ENCODE peak calls at places on chromosomes 16 and 17, in nine cellular contexts. Z, Q, K, H, U, D, N, P and R are unnamed samples. For H3K4me1, the result is how much of the 10 kb centered on the place peaks cover.

GRCh38 chr16:80751167-80751566 is 53.2 kb downstream of the CDYL2 start:
- DNase-seq in Z (no peak), Q (no peak), K (no peak), H (no peak), U (no peak), D (no peak), N (no peak), P (no peak), R (no peak)

GRCh38 chr17:718075-718474 is 3.4 kb upstream of the VPS53 start:
- DNase-seq in Z (no peak), Q (no peak), K (no peak), H (no peak), U (no peak), D (no peak), N (no peak), P (no peak), R (no peak)

GRCh38 chr17:34146440-34147043 is 108.5 kb upstream of the CCL2 start:
- DNase-seq in Z (no peak), Q (no peak), K (peak), H (peak), U (peak), D (no peak), N (no peak), P (peak), R (no peak)

GRCh38 chr17:11293480-11293879 is 52.5 kb downstream of the SHISA6 start:
- DNase-seq in Z (peak), Q (no peak), K (no peak), H (no peak), U (no peak), D (no peak), N (no peak), P (no peak), R (no peak)

GRCh38 chr16:83109736-83110135 is 483.0 kb downstream of the CDH13 start:
- DNase-seq in Z (no peak), Q (no peak), K (no peak), H (no peak), U (no peak), D (no peak), N (no peak), P (no peak), R (no peak)

GRCh38 chr16:81590714-81591537 is 146.3 kb downstream of the CMIP start:
- DNase-seq in Z (no peak), Q (no peak), K (no peak), H (no peak), U (no peak), D (no peak), N (no peak), P (no peak), R (no peak)

GRCh38 chr17:46787478-46787877 is 31.0 kb downstream of the WNT3 start:
- DNase-seq in Z (no peak), Q (no peak), K (no peak), H (no peak), U (no peak), D (no peak), N (no peak), P (no peak), R (no peak)

GRCh38 chr17:78924481-78925151 is 571 bp downstream of the TIMP2 start:
- DNase-seq in Z (no peak), Q (no peak), K (no peak), H (no peak), U (no peak), D (no peak), N (peak), P (peak), R (no peak)

GRCh38 chr16:59605706-59606105 is 871.6 kb upstream of the GOT2 start:
- DNase-seq in Z (no peak), Q (no peak), K (no peak), H (no peak), U (no peak), D (no peak), N (no peak), P (no peak), R (no peak)

GRCh38 chr17:27282054-27282501 is 11.8 kb upstream of the WSB1 start:
- DNase-seq in Z (no peak), Q (no peak), K (no peak), H (no peak), U (no peak), D (peak), N (no peak), P (no peak), R (no peak)

GRCh38 chr17:15912416-15912955 is 32.4 kb upstream of the ADORA2B start:
- DNase-seq in Z (no peak), Q (no peak), K (no peak), H (no peak), U (no peak), D (no peak), N (no peak), P (no peak), R (no peak)

GRCh38 chr16:3497771-3498170 is 2.5 kb upstream of the C16orf90 start:
- DNase-seq in Z (no peak), Q (no peak), K (no peak), H (no peak), U (no peak), D (no peak), N (no peak), P (no peak), R (no peak)

GRCh38 chr17:78737332-78737731 is 44.7 kb downstream of the CYTH1 start:
- DNase-seq in Z (no peak), Q (no peak), K (no peak), H (no peak), U (no peak), D (no peak), N (no peak), P (no peak), R (no peak)

GRCh38 chr17:14048169-14048568 is 21.1 kb upstream of the COX10 start:
- DNase-seq in Z (no peak), Q (no peak), K (no peak), H (no peak), U (peak), D (no peak), N (no peak), P (no peak), R (no peak)

GRCh38 chr16:10846213-10846998 is 27.8 kb upstream of the TVP23A start:
- DNase-seq in Z (no peak), Q (no peak), K (no peak), H (no peak), U (no peak), D (no peak), N (no peak), P (no peak), R (no peak)

GRCh38 chr17:64036198-64036922 is 15.9 kb upstream of the ICAM2 start:
- DNase-seq in Z (no peak), Q (peak), K (no peak), H (peak), U (peak), D (no peak), N (no peak), P (no peak), R (no peak)

GRCh38 chr17:29181226-29181625 is 1.0 kb upstream of the MYO18A start:
- DNase-seq in Z (no peak), Q (no peak), K (no peak), H (no peak), U (no peak), D (no peak), N (no peak), P (no peak), R (no peak)

GRCh38 chr17:57293077-57293476 is 36.8 kb downstream of the MSI2 start:
- DNase-seq in Z (no peak), Q (no peak), K (no peak), H (peak), U (no peak), D (no peak), N (no peak), P (peak), R (no peak)

GRCh38 chr17:82593590-82594087 is 54.6 kb downstream of the WDR45B start:
- DNase-seq in Z (no peak), Q (peak), K (no peak), H (no peak), U (no peak), D (no peak), N (peak), P (peak), R (no peak)

GRCh38 chr16:77652399-77652798 is 69.9 kb upstream of the NUDT7 start:
- DNase-seq in Z (no peak), Q (no peak), K (no peak), H (no peak), U (no peak), D (no peak), N (no peak), P (no peak), R (no peak)

GRCh38 chr16:2027024-2028010 is 615 bp downstream of the NHERF2 start:
- DNase-seq in Z (no peak), Q (no peak), K (no peak), H (peak), U (peak), D (no peak), N (no peak), P (no peak), R (no peak)

GRCh38 chr16:74073471-74073870 is 223.1 kb upstream of the PSMD7 start:
- DNase-seq in Z (no peak), Q (no peak), K (no peak), H (no peak), U (no peak), D (no peak), N (no peak), P (no peak), R (no peak)

GRCh38 chr17:49216482-49216881 is 6.0 kb downstream of the ABI3 start:
- DNase-seq in Z (no peak), Q (no peak), K (no peak), H (no peak), U (no peak), D (no peak), N (no peak), P (no peak), R (no peak)

GRCh38 chr17:45061606-45062205 is 589 bp downstream of the NMT1 start:
- DNase-seq in Z (no peak), Q (no peak), K (no peak), H (no peak), U (no peak), D (no peak), N (no peak), P (no peak), R (no peak)
- TF ChIP-seq POLR2A in Z (no peak), Q (no peak), K (no peak), H (no peak), U (no peak), D (no peak), N (no peak), P (no peak), R (no peak)

DNA sequence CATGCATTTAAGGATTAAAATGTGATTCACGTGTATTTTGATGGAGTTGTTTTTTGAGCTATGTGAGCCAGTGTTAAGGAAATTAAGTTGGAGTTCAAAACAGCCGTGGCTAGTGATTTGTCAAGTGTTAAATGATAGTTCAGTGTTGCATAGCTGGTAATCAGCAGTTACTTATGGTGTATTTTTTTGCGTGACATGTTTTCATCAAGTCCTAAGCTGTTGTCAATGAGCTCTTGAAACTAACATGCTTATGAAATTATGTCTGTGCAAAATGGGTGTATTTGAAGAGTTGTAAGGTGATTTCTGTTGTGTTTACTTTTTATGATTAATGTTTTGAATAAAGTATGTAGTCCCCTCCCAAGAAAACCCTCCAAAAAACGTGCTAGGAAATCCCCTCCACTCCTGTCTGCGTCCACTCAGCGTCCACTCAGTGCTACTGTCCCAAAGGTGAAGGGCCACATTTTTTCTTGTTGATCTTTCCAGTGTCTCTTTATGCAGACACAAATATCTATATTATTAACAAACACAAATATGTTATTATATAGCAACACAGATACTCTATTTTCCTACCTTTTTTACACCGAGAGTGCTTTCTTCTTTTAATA is 30.0 kb downstream of the USP10 start:
- DNase-seq in Z (no peak), Q (no peak), K (no peak), H (no peak), U (no peak), D (no peak), N (no peak), P (no peak), R (no peak)
- H3K4me1 ChIP-seq in Z (half or more), Q (half or more), K (under half), H (half or more), U (under half), D (under half), N (under half), P (under half), R (half or more)

GRCh38 chr16:49543315-49543946 is 169.8 kb downstream of the C16orf78 start:
- DNase-seq in Z (no peak), Q (no peak), K (no peak), H (no peak), U (no peak), D (no peak), N (no peak), P (no peak), R (no peak)
- H3K27ac ChIP-seq in Z (no peak), Q (no peak), K (peak), H (no peak), U (no peak), D (no peak), N (no peak), P (no peak), R (peak)

GRCh38 chr17:74769856-74770497 is 6.2 kb downstream of the NAT9 start:
- DNase-seq in Z (no peak), Q (no peak), K (no peak), H (no peak), U (no peak), D (no peak), N (no peak), P (peak), R (no peak)
- TF ChIP-seq POLR2A in Z (no peak), Q (no peak), K (no peak), H (peak), U (peak), D (no peak), N (no peak), P (peak), R (no peak)

GRCh38 chr17:31581022-31581483 is 189.6 kb downstream of the RAB11FIP4 start:
- DNase-seq in Z (no peak), Q (no peak), K (peak), H (no peak), U (no peak), D (no peak), N (peak), P (peak), R (no peak)
- H3K4me1 ChIP-seq in Z (under half), Q (under half), K (under half), H (under half), U (under half), D (under half), N (under half), P (under half), R (under half)

DNA sequence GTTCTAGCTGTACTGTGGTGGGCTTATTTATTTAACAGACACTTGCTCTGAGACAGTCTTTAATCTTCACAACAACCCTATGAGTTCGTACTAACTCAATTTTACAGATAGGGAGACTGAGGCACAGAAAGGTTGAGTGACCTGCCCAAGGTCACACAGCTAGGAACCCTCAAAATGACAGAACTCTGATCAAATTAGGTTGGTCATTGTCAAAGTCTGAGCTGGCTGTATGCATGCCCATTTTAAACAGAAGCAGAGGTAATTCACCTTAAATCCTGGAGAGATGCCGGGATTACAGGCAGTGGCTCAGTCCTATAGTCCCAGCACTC is 24.9 kb downstream of the LAT start:
- DNase-seq in Z (no peak), Q (no peak), K (no peak), H (no peak), U (no peak), D (no peak), N (no peak), P (no peak), R (no peak)
- H3K27ac ChIP-seq in Z (no peak), Q (no peak), K (no peak), H (no peak), U (peak), D (no peak), N (no peak), P (no peak), R (no peak)

DNA sequence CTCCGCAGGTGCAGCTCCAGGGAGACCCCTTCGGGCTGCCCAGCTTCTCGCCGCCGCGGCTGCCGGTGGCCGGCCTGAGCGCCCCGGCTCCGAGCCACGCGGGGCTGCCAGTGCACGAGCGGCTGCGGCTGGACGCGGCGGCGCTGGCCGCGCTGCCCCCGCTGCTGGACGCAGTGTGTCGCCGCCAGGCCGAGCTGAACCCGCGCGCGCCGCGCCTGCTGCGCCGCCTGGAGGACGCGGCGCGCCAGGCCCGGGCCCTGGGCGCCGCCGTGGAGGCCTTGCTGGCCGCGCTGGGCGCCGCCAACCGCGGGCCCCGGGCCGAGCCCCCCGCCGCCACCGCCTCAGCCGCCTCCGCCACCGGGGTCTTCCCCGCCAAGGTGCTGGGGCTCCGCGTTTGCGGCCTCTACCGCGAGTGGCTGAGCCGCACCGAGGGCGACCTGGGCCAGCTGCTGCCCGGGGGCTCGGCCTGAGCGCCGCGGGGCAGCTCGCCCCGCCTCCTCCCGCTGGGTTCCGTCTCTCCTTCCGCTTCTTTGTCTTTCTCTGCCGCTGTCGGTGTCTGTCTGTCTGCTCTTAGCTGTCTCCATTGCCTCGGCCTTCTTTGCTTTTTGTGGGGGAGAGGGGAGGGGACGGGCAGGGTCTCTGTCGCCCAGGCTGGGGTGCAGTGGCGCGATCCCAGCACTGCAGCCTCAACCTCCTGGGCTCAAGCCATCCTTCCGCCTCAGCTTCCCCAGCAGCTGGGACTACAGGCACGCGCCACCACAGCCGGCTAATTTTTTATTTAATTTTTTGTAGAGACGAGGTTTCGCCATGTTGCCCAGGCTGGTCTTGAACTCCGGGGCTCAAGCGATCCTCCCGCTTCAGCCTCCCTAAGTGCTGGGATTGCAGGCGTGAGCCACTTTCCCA is 5.9 kb downstream of the CTF1 start:
- DNase-seq in Z (no peak), Q (no peak), K (no peak), H (peak), U (peak), D (no peak), N (peak), P (peak), R (no peak)
- TF ChIP-seq POLR2A in Z (no peak), Q (no peak), K (no peak), H (peak), U (peak), D (peak), N (peak), P (peak), R (no peak)